ENCODE peak calls at places on chromosome 6, in seven cellular contexts. One of them, this sample, is unnamed.
A peak's percentile ranks its signal among the peaks of the same experiment; 100 is the strongest.

GRCh38 chr6:129744201-129744879 is 34.4 kb upstream of the ARHGAP18 start:
- DNase-seq in SK-N-SH: no peak
- DNase-seq in pancreas: no peak
- DNase-seq in endothelial cell: no peak
- DNase-seq in heart right ventricle: no peak
- DNase-seq in left ventricle myocardium inferior: no peak
- DNase-seq in suprapubic skin: no peak
- DNase-seq in this sample: peak; percentile 12

GRCh38 chr6:164926686-164927085 is 382.7 kb downstream of the C6orf118 start:
- DNase-seq in SK-N-SH: no peak
- DNase-seq in pancreas: no peak
- DNase-seq in endothelial cell: no peak
- DNase-seq in heart right ventricle: no peak
- DNase-seq in left ventricle myocardium inferior: no peak
- DNase-seq in suprapubic skin: no peak
- DNase-seq in this sample: no peak

GRCh38 chr6:131694832-131695426 is 6.3 kb downstream of the OR2A4 start:
- DNase-seq in SK-N-SH: peak; percentile 60
- DNase-seq in pancreas: peak; percentile 18
- DNase-seq in endothelial cell: peak; percentile 70
- DNase-seq in heart right ventricle: peak; percentile 54
- DNase-seq in left ventricle myocardium inferior: peak; percentile 20
- DNase-seq in suprapubic skin: no peak
- DNase-seq in this sample: peak; percentile 71

GRCh38 chr6:17907467-17908229 is 79.8 kb downstream of the KIF13A start:
- DNase-seq in SK-N-SH: no peak
- DNase-seq in pancreas: peak; percentile 45
- DNase-seq in endothelial cell: no peak
- DNase-seq in heart right ventricle: peak; percentile 47
- DNase-seq in left ventricle myocardium inferior: peak; percentile 46
- DNase-seq in suprapubic skin: peak; percentile 86
- DNase-seq in this sample: no peak

GRCh38 chr6:170149681-170150589 is 140.9 kb downstream of the DLL1 start:
- DNase-seq in SK-N-SH: no peak
- DNase-seq in pancreas: no peak
- DNase-seq in endothelial cell: no peak
- DNase-seq in heart right ventricle: no peak
- DNase-seq in left ventricle myocardium inferior: peak; percentile 9
- DNase-seq in suprapubic skin: peak; percentile 46
- DNase-seq in this sample: no peak

GRCh38 chr6:18242062-18242851 is 22.1 kb downstream of the DEK start:
- DNase-seq in SK-N-SH: no peak
- DNase-seq in pancreas: no peak
- DNase-seq in endothelial cell: no peak
- DNase-seq in heart right ventricle: no peak
- DNase-seq in left ventricle myocardium inferior: no peak
- DNase-seq in suprapubic skin: no peak
- DNase-seq in this sample: no peak

GRCh38 chr6:35919085-35919826 is 1.6 kb downstream of the SRPK1 start:
- DNase-seq in SK-N-SH: no peak
- DNase-seq in pancreas: no peak
- DNase-seq in endothelial cell: no peak
- DNase-seq in heart right ventricle: no peak
- DNase-seq in left ventricle myocardium inferior: no peak
- DNase-seq in suprapubic skin: no peak
- DNase-seq in this sample: no peak

GRCh38 chr6:104789770-104790190 is 69.9 kb downstream of the HACE1 start:
- DNase-seq in SK-N-SH: no peak
- DNase-seq in pancreas: no peak
- DNase-seq in endothelial cell: no peak
- DNase-seq in heart right ventricle: no peak
- DNase-seq in left ventricle myocardium inferior: no peak
- DNase-seq in suprapubic skin: no peak
- DNase-seq in this sample: no peak

GRCh38 chr6:135568366-135568765 is 70.8 kb upstream of the AHI1 start:
- DNase-seq in SK-N-SH: peak; percentile 45
- DNase-seq in pancreas: peak; percentile 25
- DNase-seq in endothelial cell: no peak
- DNase-seq in heart right ventricle: peak; percentile 44
- DNase-seq in left ventricle myocardium inferior: no peak
- DNase-seq in suprapubic skin: no peak
- DNase-seq in this sample: no peak

GRCh38 chr6:27582928-27583725 is 110.2 kb upstream of the ZNF184 start:
- DNase-seq in SK-N-SH: peak; percentile 55
- DNase-seq in pancreas: no peak
- DNase-seq in endothelial cell: peak; percentile 67
- DNase-seq in heart right ventricle: no peak
- DNase-seq in left ventricle myocardium inferior: no peak
- DNase-seq in suprapubic skin: no peak
- DNase-seq in this sample: peak; percentile 58

GRCh38 chr6:108235121-108235520 is 25.7 kb downstream of the SNX3 start:
- DNase-seq in SK-N-SH: no peak
- DNase-seq in pancreas: no peak
- DNase-seq in endothelial cell: no peak
- DNase-seq in heart right ventricle: no peak
- DNase-seq in left ventricle myocardium inferior: no peak
- DNase-seq in suprapubic skin: no peak
- DNase-seq in this sample: no peak

GRCh38 chr6:119129968-119130484 is 51.6 kb upstream of the FAM184A start:
- DNase-seq in SK-N-SH: peak; percentile 55
- DNase-seq in pancreas: no peak
- DNase-seq in endothelial cell: no peak
- DNase-seq in heart right ventricle: no peak
- DNase-seq in left ventricle myocardium inferior: no peak
- DNase-seq in suprapubic skin: no peak
- DNase-seq in this sample: no peak

GRCh38 chr6:114284281-114284680 is 58.5 kb downstream of the HS3ST5 start:
- DNase-seq in SK-N-SH: no peak
- DNase-seq in pancreas: no peak
- DNase-seq in endothelial cell: no peak
- DNase-seq in heart right ventricle: no peak
- DNase-seq in left ventricle myocardium inferior: no peak
- DNase-seq in suprapubic skin: no peak
- DNase-seq in this sample: no peak

GRCh38 chr6:139680819-139681218 is 306.4 kb upstream of the CITED2 start:
- DNase-seq in SK-N-SH: no peak
- DNase-seq in pancreas: no peak
- DNase-seq in endothelial cell: no peak
- DNase-seq in heart right ventricle: no peak
- DNase-seq in left ventricle myocardium inferior: no peak
- DNase-seq in suprapubic skin: no peak
- DNase-seq in this sample: peak; percentile 39

DNA sequence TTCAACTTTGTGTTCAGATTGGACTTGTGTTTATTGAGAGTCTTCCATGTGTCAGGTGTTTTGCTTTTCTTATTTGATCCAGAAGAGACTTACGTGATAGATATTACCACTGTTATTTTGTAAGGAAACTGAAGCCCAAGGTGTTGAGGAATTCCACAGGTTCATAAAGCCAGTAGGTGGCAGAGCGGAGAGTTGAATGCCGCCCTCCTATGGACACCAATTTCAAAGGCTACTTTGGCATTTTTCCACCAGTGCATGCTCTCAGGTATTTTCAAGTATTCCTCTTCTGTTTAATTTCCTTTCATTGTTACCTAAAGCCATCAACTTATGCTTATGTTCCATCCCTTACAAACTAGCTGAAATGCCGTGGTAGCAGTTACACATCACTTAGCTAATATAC is 14.0 kb upstream of the COL10A1 start:
- DNase-seq in SK-N-SH: no peak
- DNase-seq in pancreas: no peak
- DNase-seq in endothelial cell: no peak
- DNase-seq in heart right ventricle: no peak
- DNase-seq in left ventricle myocardium inferior: no peak
- DNase-seq in suprapubic skin: no peak
- DNase-seq in this sample: no peak
- TF ChIP-seq CTCF in SK-N-SH: no peak
- TF ChIP-seq CTCF in pancreas: no peak
- TF ChIP-seq CTCF in endothelial cell: no peak
- TF ChIP-seq CTCF in heart right ventricle: no peak
- TF ChIP-seq CTCF in left ventricle myocardium inferior: no peak
- TF ChIP-seq CTCF in suprapubic skin: no peak
- TF ChIP-seq CTCF in this sample: peak; percentile 28

GRCh38 chr6:149316740-149317655 is 514 bp upstream of the TAB2 start:
- DNase-seq in SK-N-SH: peak; percentile 93
- DNase-seq in pancreas: peak; percentile 84
- DNase-seq in endothelial cell: peak; percentile 91
- DNase-seq in heart right ventricle: peak; percentile 90
- DNase-seq in left ventricle myocardium inferior: peak; percentile 92
- DNase-seq in suprapubic skin: peak; percentile 92
- DNase-seq in this sample: peak; percentile 89
- TF ChIP-seq CTCF in SK-N-SH: peak; percentile 23
- TF ChIP-seq CTCF in pancreas: no peak
- TF ChIP-seq CTCF in endothelial cell: no peak
- TF ChIP-seq CTCF in heart right ventricle: no peak
- TF ChIP-seq CTCF in left ventricle myocardium inferior: no peak
- TF ChIP-seq CTCF in suprapubic skin: no peak
- TF ChIP-seq CTCF in this sample: no peak

GRCh38 chr6:34673079-34673478 is 23.5 kb downstream of the ILRUN start:
- DNase-seq in SK-N-SH: no peak
- DNase-seq in pancreas: no peak
- DNase-seq in endothelial cell: no peak
- DNase-seq in heart right ventricle: no peak
- DNase-seq in left ventricle myocardium inferior: no peak
- DNase-seq in suprapubic skin: no peak
- DNase-seq in this sample: no peak

GRCh38 chr6:34679552-34680255 is 16.9 kb downstream of the ILRUN start:
- DNase-seq in SK-N-SH: no peak
- DNase-seq in pancreas: no peak
- DNase-seq in endothelial cell: no peak
- DNase-seq in heart right ventricle: no peak
- DNase-seq in left ventricle myocardium inferior: no peak
- DNase-seq in suprapubic skin: no peak
- DNase-seq in this sample: no peak

GRCh38 chr6:34672657-34673043 is 23.9 kb downstream of the ILRUN start:
- DNase-seq in SK-N-SH: no peak
- DNase-seq in pancreas: no peak
- DNase-seq in endothelial cell: no peak
- DNase-seq in heart right ventricle: no peak
- DNase-seq in left ventricle myocardium inferior: no peak
- DNase-seq in suprapubic skin: no peak
- DNase-seq in this sample: no peak

GRCh38 chr6:34674268-34674639 is 22.3 kb downstream of the ILRUN start:
- DNase-seq in SK-N-SH: no peak
- DNase-seq in pancreas: no peak
- DNase-seq in endothelial cell: no peak
- DNase-seq in heart right ventricle: no peak
- DNase-seq in left ventricle myocardium inferior: no peak
- DNase-seq in suprapubic skin: no peak
- DNase-seq in this sample: peak; percentile 55

GRCh38 chr6:34676140-34676539 is 20.4 kb downstream of the ILRUN start:
- DNase-seq in SK-N-SH: no peak
- DNase-seq in pancreas: no peak
- DNase-seq in endothelial cell: no peak
- DNase-seq in heart right ventricle: no peak
- DNase-seq in left ventricle myocardium inferior: no peak
- DNase-seq in suprapubic skin: no peak
- DNase-seq in this sample: no peak
- TF ChIP-seq CTCF in SK-N-SH: no peak
- TF ChIP-seq CTCF in pancreas: no peak
- TF ChIP-seq CTCF in endothelial cell: no peak
- TF ChIP-seq CTCF in heart right ventricle: no peak
- TF ChIP-seq CTCF in left ventricle myocardium inferior: no peak
- TF ChIP-seq CTCF in suprapubic skin: no peak
- TF ChIP-seq CTCF in this sample: no peak

GRCh38 chr6:88712243-88712936 is 251.0 kb downstream of the RNGTT start:
- DNase-seq in SK-N-SH: no peak
- DNase-seq in pancreas: no peak
- DNase-seq in endothelial cell: no peak
- DNase-seq in heart right ventricle: no peak
- DNase-seq in left ventricle myocardium inferior: no peak
- DNase-seq in suprapubic skin: no peak
- DNase-seq in this sample: no peak

GRCh38 chr6:88705601-88706000 is 257.8 kb downstream of the RNGTT start:
- DNase-seq in SK-N-SH: no peak
- DNase-seq in pancreas: no peak
- DNase-seq in endothelial cell: no peak
- DNase-seq in heart right ventricle: no peak
- DNase-seq in left ventricle myocardium inferior: no peak
- DNase-seq in suprapubic skin: no peak
- DNase-seq in this sample: no peak

GRCh38 chr6:88708197-88708744 is 255.1 kb downstream of the RNGTT start:
- DNase-seq in SK-N-SH: no peak
- DNase-seq in pancreas: no peak
- DNase-seq in endothelial cell: no peak
- DNase-seq in heart right ventricle: no peak
- DNase-seq in left ventricle myocardium inferior: no peak
- DNase-seq in suprapubic skin: no peak
- DNase-seq in this sample: no peak

GRCh38 chr6:88704980-88705379 is 258.4 kb downstream of the RNGTT start:
- DNase-seq in SK-N-SH: no peak
- DNase-seq in pancreas: no peak
- DNase-seq in endothelial cell: no peak
- DNase-seq in heart right ventricle: no peak
- DNase-seq in left ventricle myocardium inferior: no peak
- DNase-seq in suprapubic skin: no peak
- DNase-seq in this sample: no peak

GRCh38 chr6:88709819-88710246 is 253.6 kb downstream of the RNGTT start:
- DNase-seq in SK-N-SH: no peak
- DNase-seq in pancreas: no peak
- DNase-seq in endothelial cell: no peak
- DNase-seq in heart right ventricle: no peak
- DNase-seq in left ventricle myocardium inferior: no peak
- DNase-seq in suprapubic skin: no peak
- DNase-seq in this sample: no peak
- TF ChIP-seq CTCF in SK-N-SH: no peak
- TF ChIP-seq CTCF in pancreas: no peak
- TF ChIP-seq CTCF in endothelial cell: no peak
- TF ChIP-seq CTCF in heart right ventricle: no peak
- TF ChIP-seq CTCF in left ventricle myocardium inferior: no peak
- TF ChIP-seq CTCF in suprapubic skin: no peak
- TF ChIP-seq CTCF in this sample: no peak

GRCh38 chr6:116279232-116280160 is at the start of gene TSPYL1:
- DNase-seq in SK-N-SH: peak; percentile 91
- DNase-seq in pancreas: peak; percentile 97
- DNase-seq in endothelial cell: peak; percentile 93
- DNase-seq in heart right ventricle: peak; percentile 98
- DNase-seq in left ventricle myocardium inferior: peak; percentile 96
- DNase-seq in suprapubic skin: peak; percentile 98
- DNase-seq in this sample: peak; percentile 95
- TF ChIP-seq CTCF in SK-N-SH: peak; percentile 28
- TF ChIP-seq CTCF in pancreas: no peak
- TF ChIP-seq CTCF in endothelial cell: no peak
- TF ChIP-seq CTCF in heart right ventricle: no peak
- TF ChIP-seq CTCF in left ventricle myocardium inferior: no peak
- TF ChIP-seq CTCF in suprapubic skin: no peak
- TF ChIP-seq CTCF in this sample: no peak

GRCh38 chr6:89161326-89162046 is 15.6 kb downstream of the PM20D2 start:
- DNase-seq in SK-N-SH: no peak
- DNase-seq in pancreas: no peak
- DNase-seq in endothelial cell: no peak
- DNase-seq in heart right ventricle: no peak
- DNase-seq in left ventricle myocardium inferior: no peak
- DNase-seq in suprapubic skin: no peak
- DNase-seq in this sample: peak; percentile 21
- TF ChIP-seq CTCF in SK-N-SH: no peak
- TF ChIP-seq CTCF in pancreas: no peak
- TF ChIP-seq CTCF in endothelial cell: no peak
- TF ChIP-seq CTCF in heart right ventricle: no peak
- TF ChIP-seq CTCF in left ventricle myocardium inferior: no peak
- TF ChIP-seq CTCF in suprapubic skin: no peak
- TF ChIP-seq CTCF in this sample: no peak

GRCh38 chr6:150395388-150396009 is 26.7 kb downstream of the IYD start:
- DNase-seq in SK-N-SH: peak; percentile 43
- DNase-seq in pancreas: peak; percentile 38
- DNase-seq in endothelial cell: peak; percentile 52
- DNase-seq in heart right ventricle: peak; percentile 47
- DNase-seq in left ventricle myocardium inferior: no peak
- DNase-seq in suprapubic skin: no peak
- DNase-seq in this sample: peak; percentile 65
- TF ChIP-seq CTCF in SK-N-SH: peak; percentile 66
- TF ChIP-seq CTCF in pancreas: peak; percentile 60
- TF ChIP-seq CTCF in endothelial cell: peak; percentile 84
- TF ChIP-seq CTCF in heart right ventricle: peak; percentile 71
- TF ChIP-seq CTCF in left ventricle myocardium inferior: peak; percentile 82
- TF ChIP-seq CTCF in suprapubic skin: peak; percentile 53
- TF ChIP-seq CTCF in this sample: peak; percentile 67

This sample was measured in WERI-Rb-1.